ENCODE peak calls at places on chromosomes 16 and 17, in seven cellular contexts. One of them, this sample, is unnamed.

GRCh38 chr17:58207451-58207850 is 11.6 kb downstream of the MKS1 start:
- DNase-seq in suprapubic skin: no peak
- DNase-seq in brain microvascular endothelial cell: no peak
- DNase-seq in AG04450: no peak
- DNase-seq in left ventricle myocardium inferior: no peak
- DNase-seq in GM23338: no peak
- DNase-seq in CD8-positive, alpha-beta T cell: no peak
- DNase-seq in this sample: no peak

GRCh38 chr17:50055055-50055425 is 870 bp upstream of the ITGA3 start:
- DNase-seq in AG04450: no peak
- DNase-seq in left ventricle myocardium inferior: no peak
- DNase-seq in CD8-positive, alpha-beta T cell: no peak
- DNase-seq in brain microvascular endothelial cell: no peak
- DNase-seq in suprapubic skin: no peak
- DNase-seq in GM23338: peak; percentile 84
- DNase-seq in this sample: peak; percentile 53

GRCh38 chr16:1180772-1181714 is 28.1 kb downstream of the CACNA1H start:
- DNase-seq in suprapubic skin: no peak
- DNase-seq in brain microvascular endothelial cell: no peak
- DNase-seq in CD8-positive, alpha-beta T cell: no peak
- DNase-seq in left ventricle myocardium inferior: peak; percentile 67
- DNase-seq in GM23338: no peak
- DNase-seq in AG04450: no peak
- DNase-seq in this sample: no peak

GRCh38 chr17:76063880-76064546 is 8.3 kb downstream of the SRP68 start:
- DNase-seq in suprapubic skin: no peak
- DNase-seq in CD8-positive, alpha-beta T cell: no peak
- DNase-seq in left ventricle myocardium inferior: no peak
- DNase-seq in AG04450: no peak
- DNase-seq in GM23338: no peak
- DNase-seq in brain microvascular endothelial cell: no peak
- DNase-seq in this sample: no peak

GRCh38 chr16:23255000-23255399 is 47.1 kb upstream of the SCNN1B start:
- DNase-seq in AG04450: no peak
- DNase-seq in CD8-positive, alpha-beta T cell: no peak
- DNase-seq in left ventricle myocardium inferior: no peak
- DNase-seq in suprapubic skin: no peak
- DNase-seq in brain microvascular endothelial cell: no peak
- DNase-seq in GM23338: no peak
- DNase-seq in this sample: no peak

GRCh38 chr17:19747829-19748806 is at the start of gene ALDH3A1:
- DNase-seq in CD8-positive, alpha-beta T cell: no peak
- DNase-seq in GM23338: no peak
- DNase-seq in left ventricle myocardium inferior: no peak
- DNase-seq in AG04450: no peak
- DNase-seq in brain microvascular endothelial cell: no peak
- DNase-seq in suprapubic skin: peak; percentile 62
- DNase-seq in this sample: no peak

GRCh38 chr17:17137731-17138585 is 68.2 kb downstream of the PLD6 start:
- DNase-seq in GM23338: no peak
- DNase-seq in brain microvascular endothelial cell: no peak
- DNase-seq in suprapubic skin: no peak
- DNase-seq in AG04450: no peak
- DNase-seq in CD8-positive, alpha-beta T cell: no peak
- DNase-seq in left ventricle myocardium inferior: no peak
- DNase-seq in this sample: peak; percentile 9

GRCh38 chr17:8225813-8226535 is 15.6 kb upstream of the AURKB start:
- DNase-seq in GM23338: peak; percentile 85
- DNase-seq in AG04450: peak; percentile 59
- DNase-seq in suprapubic skin: no peak
- DNase-seq in brain microvascular endothelial cell: peak; percentile 92
- DNase-seq in CD8-positive, alpha-beta T cell: peak; percentile 70
- DNase-seq in left ventricle myocardium inferior: no peak
- DNase-seq in this sample: peak; percentile 31

GRCh38 chr17:37488607-37489196 is 989 bp upstream of the DUSP14 start:
- DNase-seq in CD8-positive, alpha-beta T cell: peak; percentile 63
- DNase-seq in GM23338: peak; percentile 90
- DNase-seq in AG04450: peak; percentile 85
- DNase-seq in left ventricle myocardium inferior: peak; percentile 35
- DNase-seq in brain microvascular endothelial cell: peak; percentile 91
- DNase-seq in suprapubic skin: peak; percentile 90
- DNase-seq in this sample: peak; percentile 91

GRCh38 chr16:30526137-30526822 is at the start of gene ZNF768:
- DNase-seq in brain microvascular endothelial cell: no peak
- DNase-seq in CD8-positive, alpha-beta T cell: peak; percentile 27
- DNase-seq in AG04450: no peak
- DNase-seq in suprapubic skin: peak; percentile 88
- DNase-seq in left ventricle myocardium inferior: peak; percentile 39
- DNase-seq in GM23338: peak; percentile 93
- DNase-seq in this sample: peak; percentile 53

GRCh38 chr17:1462164-1463112 is 6.4 kb upstream of the CRK start:
- DNase-seq in left ventricle myocardium inferior: no peak
- DNase-seq in GM23338: no peak
- DNase-seq in suprapubic skin: no peak
- DNase-seq in CD8-positive, alpha-beta T cell: no peak
- DNase-seq in AG04450: no peak
- DNase-seq in brain microvascular endothelial cell: no peak
- DNase-seq in this sample: no peak

GRCh38 chr17:39702901-39703893 is 3.3 kb downstream of the ERBB2 start:
- DNase-seq in suprapubic skin: no peak
- DNase-seq in AG04450: no peak
- DNase-seq in CD8-positive, alpha-beta T cell: no peak
- DNase-seq in brain microvascular endothelial cell: no peak
- DNase-seq in GM23338: no peak
- DNase-seq in left ventricle myocardium inferior: no peak
- DNase-seq in this sample: no peak

GRCh38 chr17:35028531-35029262 is 34.8 kb downstream of the RFFL start:
- DNase-seq in AG04450: no peak
- DNase-seq in left ventricle myocardium inferior: no peak
- DNase-seq in suprapubic skin: no peak
- DNase-seq in GM23338: no peak
- DNase-seq in CD8-positive, alpha-beta T cell: no peak
- DNase-seq in brain microvascular endothelial cell: no peak
- DNase-seq in this sample: no peak

GRCh38 chr17:17606416-17607000 is 15.0 kb upstream of the PEMT start:
- DNase-seq in brain microvascular endothelial cell: no peak
- DNase-seq in AG04450: no peak
- DNase-seq in CD8-positive, alpha-beta T cell: no peak
- DNase-seq in GM23338: no peak
- DNase-seq in suprapubic skin: no peak
- DNase-seq in left ventricle myocardium inferior: no peak
- DNase-seq in this sample: no peak

GRCh38 chr16:59754854-59755253 is 1020.7 kb upstream of the GOT2 start:
- DNase-seq in GM23338: no peak
- DNase-seq in AG04450: no peak
- DNase-seq in suprapubic skin: no peak
- DNase-seq in left ventricle myocardium inferior: no peak
- DNase-seq in brain microvascular endothelial cell: no peak
- DNase-seq in CD8-positive, alpha-beta T cell: no peak
- DNase-seq in this sample: no peak

GRCh38 chr17:79476074-79476473 is 134.8 kb downstream of the RBFOX3 start:
- DNase-seq in left ventricle myocardium inferior: no peak
- DNase-seq in CD8-positive, alpha-beta T cell: no peak
- DNase-seq in brain microvascular endothelial cell: no peak
- DNase-seq in AG04450: no peak
- DNase-seq in suprapubic skin: no peak
- DNase-seq in GM23338: no peak
- DNase-seq in this sample: no peak

GRCh38 chr17:50484341-50485155 is 5.9 kb downstream of the RSAD1 start:
- DNase-seq in AG04450: no peak
- DNase-seq in GM23338: no peak
- DNase-seq in suprapubic skin: no peak
- DNase-seq in CD8-positive, alpha-beta T cell: no peak
- DNase-seq in left ventricle myocardium inferior: no peak
- DNase-seq in brain microvascular endothelial cell: no peak
- DNase-seq in this sample: no peak

GRCh38 chr16:29910819-29911675 is 10.8 kb downstream of the ASPHD1 start:
- DNase-seq in brain microvascular endothelial cell: no peak
- DNase-seq in left ventricle myocardium inferior: no peak
- DNase-seq in AG04450: no peak
- DNase-seq in GM23338: peak; percentile 16
- DNase-seq in CD8-positive, alpha-beta T cell: no peak
- DNase-seq in suprapubic skin: peak; percentile 54
- DNase-seq in this sample: no peak

GRCh38 chr17:38877130-38877851 is 7.4 kb downstream of the LASP1 start:
- DNase-seq in brain microvascular endothelial cell: no peak
- DNase-seq in CD8-positive, alpha-beta T cell: peak; percentile 68
- DNase-seq in suprapubic skin: no peak
- DNase-seq in AG04450: no peak
- DNase-seq in left ventricle myocardium inferior: no peak
- DNase-seq in GM23338: peak; percentile 59
- DNase-seq in this sample: no peak

GRCh38 chr16:19872935-19873334 is 11.7 kb downstream of the GPRC5B start:
- DNase-seq in suprapubic skin: no peak
- DNase-seq in left ventricle myocardium inferior: no peak
- DNase-seq in GM23338: no peak
- DNase-seq in AG04450: no peak
- DNase-seq in CD8-positive, alpha-beta T cell: no peak
- DNase-seq in brain microvascular endothelial cell: no peak
- DNase-seq in this sample: no peak

GRCh38 chr17:8490256-8491023 is 54.8 kb downstream of the NDEL1 start:
- DNase-seq in CD8-positive, alpha-beta T cell: no peak
- DNase-seq in GM23338: no peak
- DNase-seq in AG04450: no peak
- DNase-seq in brain microvascular endothelial cell: no peak
- DNase-seq in left ventricle myocardium inferior: no peak
- DNase-seq in suprapubic skin: no peak
- DNase-seq in this sample: no peak

GRCh38 chr16:31213877-31214704 is at the start of gene TRIM72:
- DNase-seq in suprapubic skin: no peak
- DNase-seq in GM23338: no peak
- DNase-seq in brain microvascular endothelial cell: no peak
- DNase-seq in CD8-positive, alpha-beta T cell: no peak
- DNase-seq in left ventricle myocardium inferior: no peak
- DNase-seq in AG04450: no peak
- DNase-seq in this sample: peak; percentile 94

GRCh38 chr16:89923640-89924297 is 627 bp downstream of the TUBB3 start:
- DNase-seq in suprapubic skin: peak; percentile 64
- DNase-seq in brain microvascular endothelial cell: no peak
- DNase-seq in AG04450: no peak
- DNase-seq in left ventricle myocardium inferior: no peak
- DNase-seq in CD8-positive, alpha-beta T cell: no peak
- DNase-seq in GM23338: peak; percentile 66
- DNase-seq in this sample: no peak
- H3K27ac ChIP-seq in suprapubic skin: no peak overlapping the region
- H3K27ac ChIP-seq in brain microvascular endothelial cell: no peak overlapping the region
- H3K27ac ChIP-seq in AG04450: no peak overlapping the region
- H3K27ac ChIP-seq in left ventricle myocardium inferior: peak overlapping the region; percentile 93
- H3K27ac ChIP-seq in CD8-positive, alpha-beta T cell: no peak overlapping the region
- H3K27ac ChIP-seq in GM23338: no peak overlapping the region
- H3K27ac ChIP-seq in this sample: no peak overlapping the region

GRCh38 chr16:62406387-62406786 is 370.1 kb upstream of the CDH8 start:
- DNase-seq in suprapubic skin: no peak
- DNase-seq in brain microvascular endothelial cell: no peak
- DNase-seq in left ventricle myocardium inferior: no peak
- DNase-seq in CD8-positive, alpha-beta T cell: no peak
- DNase-seq in GM23338: no peak
- DNase-seq in AG04450: no peak
- DNase-seq in this sample: no peak

GRCh38 chr16:62404857-62405611 is 368.8 kb upstream of the CDH8 start:
- DNase-seq in left ventricle myocardium inferior: no peak
- DNase-seq in CD8-positive, alpha-beta T cell: no peak
- DNase-seq in suprapubic skin: no peak
- DNase-seq in GM23338: peak; percentile 65
- DNase-seq in brain microvascular endothelial cell: no peak
- DNase-seq in AG04450: no peak
- DNase-seq in this sample: no peak

DNA sequence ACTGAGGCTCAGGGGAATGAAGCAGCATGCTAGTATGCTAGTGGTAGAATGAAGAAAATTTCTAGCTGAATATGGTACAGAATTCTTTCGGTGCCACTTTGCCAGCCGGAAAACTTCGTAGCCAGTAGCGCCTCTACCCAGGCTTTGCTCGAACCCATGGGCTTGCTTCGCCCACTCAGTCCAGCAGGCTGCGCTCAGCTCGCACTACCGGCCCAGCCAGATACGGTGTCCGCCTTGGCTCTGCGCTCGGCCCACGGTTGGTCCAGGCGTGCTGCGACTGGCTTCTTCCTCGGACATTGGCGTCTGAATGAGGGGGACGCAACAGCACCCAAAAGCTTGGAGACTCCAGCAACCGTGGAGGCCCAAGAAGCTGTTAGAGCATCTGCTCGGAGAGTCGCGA is 372.5 kb upstream of the CDH8 start:
- DNase-seq in left ventricle myocardium inferior: no peak
- DNase-seq in brain microvascular endothelial cell: no peak
- DNase-seq in suprapubic skin: no peak
- DNase-seq in CD8-positive, alpha-beta T cell: no peak
- DNase-seq in AG04450: no peak
- DNase-seq in GM23338: peak; percentile 81
- DNase-seq in this sample: no peak
- TF ChIP-seq CTCF in left ventricle myocardium inferior: no peak
- TF ChIP-seq CTCF in brain microvascular endothelial cell: no peak
- TF ChIP-seq CTCF in suprapubic skin: no peak
- TF ChIP-seq CTCF in CD8-positive, alpha-beta T cell: no peak
- TF ChIP-seq CTCF in AG04450: no peak
- TF ChIP-seq CTCF in GM23338: peak; percentile 88
- TF ChIP-seq CTCF in this sample: no peak

DNA sequence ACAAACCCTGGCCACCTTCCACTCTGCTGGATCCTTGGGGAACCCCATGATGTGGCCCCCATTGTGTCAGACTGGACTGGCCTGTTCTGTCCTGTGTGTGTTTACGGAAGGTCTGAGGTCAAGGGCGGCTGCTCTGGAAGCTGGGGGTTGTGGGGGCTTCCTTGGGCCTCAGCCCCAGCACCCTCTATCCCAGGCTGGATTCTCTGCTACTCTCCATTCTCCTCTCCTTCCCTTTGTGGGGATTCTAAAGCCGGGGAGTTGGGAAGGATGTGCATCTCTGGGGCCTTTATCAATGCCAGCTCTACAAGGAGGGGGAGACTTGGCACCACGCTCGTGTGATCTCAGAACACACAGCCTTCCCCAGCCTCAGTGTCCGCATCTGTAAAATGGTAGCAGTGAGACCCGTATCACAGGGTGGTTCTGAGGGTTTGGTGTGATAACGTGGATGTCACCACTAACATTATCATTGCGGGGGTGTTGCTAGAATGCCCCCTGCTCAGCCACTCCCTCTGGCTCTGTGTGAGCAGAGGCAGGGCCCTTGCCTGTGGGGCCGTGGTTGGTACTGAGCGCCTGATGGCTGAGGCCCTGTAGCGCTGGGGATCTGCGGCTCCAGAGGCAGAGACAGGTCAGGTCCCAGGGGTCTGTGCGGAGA is 18.1 kb downstream of the ADGRG1 start:
- DNase-seq in CD8-positive, alpha-beta T cell: no peak
- DNase-seq in AG04450: no peak
- DNase-seq in brain microvascular endothelial cell: no peak
- DNase-seq in suprapubic skin: no peak
- DNase-seq in left ventricle myocardium inferior: no peak
- DNase-seq in GM23338: no peak
- DNase-seq in this sample: no peak
- H3K27ac ChIP-seq in CD8-positive, alpha-beta T cell: no peak overlapping the region
- H3K27ac ChIP-seq in AG04450: no peak overlapping the region
- H3K27ac ChIP-seq in brain microvascular endothelial cell: no peak overlapping the region
- H3K27ac ChIP-seq in suprapubic skin: peak overlapping the region; percentile 68
- H3K27ac ChIP-seq in left ventricle myocardium inferior: peak overlapping the region; percentile 90
- H3K27ac ChIP-seq in GM23338: no peak overlapping the region
- H3K27ac ChIP-seq in this sample: peak overlapping the region; percentile 53

GRCh38 chr17:81258292-81258691 is 19.2 kb downstream of the NDUFAF8 start:
- DNase-seq in AG04450: no peak
- DNase-seq in left ventricle myocardium inferior: no peak
- DNase-seq in GM23338: peak; percentile 64
- DNase-seq in CD8-positive, alpha-beta T cell: no peak
- DNase-seq in suprapubic skin: no peak
- DNase-seq in brain microvascular endothelial cell: no peak
- DNase-seq in this sample: no peak
- TF ChIP-seq CTCF in AG04450: peak; percentile 9
- TF ChIP-seq CTCF in left ventricle myocardium inferior: no peak
- TF ChIP-seq CTCF in GM23338: peak; percentile 52
- TF ChIP-seq CTCF in CD8-positive, alpha-beta T cell: no peak
- TF ChIP-seq CTCF in suprapubic skin: no peak
- TF ChIP-seq CTCF in brain microvascular endothelial cell: no peak
- TF ChIP-seq CTCF in this sample: no peak

GRCh38 chr17:42853004-42853403 is 2.0 kb downstream of the AOC3 start:
- DNase-seq in GM23338: no peak
- DNase-seq in suprapubic skin: peak; percentile 26
- DNase-seq in left ventricle myocardium inferior: no peak
- DNase-seq in brain microvascular endothelial cell: no peak
- DNase-seq in AG04450: no peak
- DNase-seq in CD8-positive, alpha-beta T cell: no peak
- DNase-seq in this sample: no peak
- H3K27ac ChIP-seq in GM23338: no peak overlapping the region
- H3K27ac ChIP-seq in suprapubic skin: peak overlapping the region; percentile 17
- H3K27ac ChIP-seq in left ventricle myocardium inferior: peak overlapping the region; percentile 52
- H3K27ac ChIP-seq in brain microvascular endothelial cell: no peak overlapping the region
- H3K27ac ChIP-seq in AG04450: no peak overlapping the region
- H3K27ac ChIP-seq in CD8-positive, alpha-beta T cell: no peak overlapping the region
- H3K27ac ChIP-seq in this sample: peak overlapping the region; percentile 40